ENCODE peak calls at places on chromosome 11, in nine cellular contexts. L is AG04449, E is fibroblast of villous mesenchyme, U is astrocyte, I is transverse colon, N is left ventricle myocardium inferior, Y is lower leg skin, R is AG09309, A is adrenal gland. J is an unnamed sample.

GRCh38 chr11:100719809-100720221 is 32.7 kb downstream of the ARHGAP42 start:
- DNase-seq in L (peak; percentile 44), I (peak; percentile 39), U (peak; percentile 87), Y (no peak), N (no peak), R (peak; percentile 69), E (peak; percentile 78), A (peak; percentile 86), J (peak; percentile 82)

GRCh38 chr11:70528794-70529580 is 130.7 kb downstream of the CTTN start:
- DNase-seq in A (no peak), R (no peak), L (no peak), I (no peak), E (no peak), N (no peak), U (no peak), Y (no peak), J (no peak)

GRCh38 chr11:698493-699115 is 3.0 kb downstream of the TMEM80 start:
- DNase-seq in E (no peak), U (no peak), N (no peak), Y (no peak), L (no peak), R (no peak), I (no peak), A (no peak), J (no peak)

GRCh38 chr11:83612891-83613766 is 327.0 kb upstream of the CCDC90B start:
- DNase-seq in Y (no peak), A (no peak), L (no peak), N (no peak), R (no peak), I (no peak), U (no peak), E (no peak), J (no peak)

GRCh38 chr11:27012254-27012921 is 18.5 kb downstream of the FIBIN start:
- DNase-seq in Y (no peak), I (peak; percentile 14), N (no peak), A (no peak), R (no peak), E (peak; percentile 92), L (no peak), U (peak; percentile 84), J (no peak)

GRCh38 chr11:18225906-18226305 is 10.7 kb downstream of the SAA4 start:
- DNase-seq in U (no peak), R (no peak), I (no peak), A (no peak), L (no peak), Y (no peak), E (no peak), N (no peak), J (no peak)

GRCh38 chr11:27087425-27087824 is 46.8 kb downstream of the BBOX1 start:
- DNase-seq in N (no peak), A (no peak), U (peak; percentile 45), R (no peak), E (no peak), I (no peak), Y (no peak), L (peak; percentile 54), J (no peak)

GRCh38 chr11:2816941-2817421 is 68.6 kb downstream of the CDKN1C start:
- DNase-seq in N (peak; percentile 11), A (no peak), Y (no peak), L (peak; percentile 24), U (peak; percentile 83), R (peak; percentile 40), I (peak; percentile 28), E (peak; percentile 83), J (no peak)

GRCh38 chr11:746289-747175 is 732 bp upstream of the TALDO1 start:
- DNase-seq in N (no peak), I (no peak), R (no peak), A (no peak), L (no peak), Y (no peak), U (peak; percentile 22), E (peak; percentile 16), J (no peak)

GRCh38 chr11:103794262-103794661 is 242.2 kb upstream of the DDI1 start:
- DNase-seq in L (no peak), A (no peak), Y (no peak), U (peak; percentile 83), R (peak; percentile 44), I (no peak), N (no peak), E (peak; percentile 81), J (no peak)

GRCh38 chr11:86947541-86947940 is 7.7 kb downstream of the FZD4 start:
- DNase-seq in L (no peak), R (peak; percentile 37), N (no peak), Y (no peak), I (no peak), U (no peak), E (no peak), A (no peak), J (no peak)

GRCh38 chr11:646214-646613 is 9.1 kb downstream of the DRD4 start:
- DNase-seq in E (no peak), Y (no peak), I (no peak), L (no peak), A (no peak), N (no peak), R (no peak), U (no peak), J (no peak)

GRCh38 chr11:128328955-128329551 is 258.3 kb downstream of the ETS1 start:
- DNase-seq in Y (no peak), N (no peak), U (no peak), E (no peak), A (peak; percentile 44), I (no peak), L (no peak), R (no peak), J (no peak)

GRCh38 chr11:130001491-130002351 is 914 bp downstream of the PRDM10 start:
- DNase-seq in U (peak; percentile 18), A (peak; percentile 28), L (no peak), R (no peak), N (peak; percentile 27), E (peak; percentile 30), Y (peak; percentile 90), I (peak; percentile 44), J (peak; percentile 43)

GRCh38 chr11:63574856-63575602 is 11.8 kb upstream of the PLAAT2 start:
- DNase-seq in A (peak; percentile 23), N (peak; percentile 33), Y (no peak), R (no peak), L (no peak), I (no peak), E (peak; percentile 66), U (no peak), J (peak; percentile 81)
- H3K4me3 ChIP-seq in A (no peak overlapping the region), N (peak overlapping the region; percentile 50), Y (no peak overlapping the region), R (peak overlapping the region; percentile 21), L (no peak overlapping the region), I (peak overlapping the region; percentile 14), E (peak overlapping the region; percentile 41), U (peak overlapping the region; percentile 15), J (peak overlapping the region; percentile 19)

DNA sequence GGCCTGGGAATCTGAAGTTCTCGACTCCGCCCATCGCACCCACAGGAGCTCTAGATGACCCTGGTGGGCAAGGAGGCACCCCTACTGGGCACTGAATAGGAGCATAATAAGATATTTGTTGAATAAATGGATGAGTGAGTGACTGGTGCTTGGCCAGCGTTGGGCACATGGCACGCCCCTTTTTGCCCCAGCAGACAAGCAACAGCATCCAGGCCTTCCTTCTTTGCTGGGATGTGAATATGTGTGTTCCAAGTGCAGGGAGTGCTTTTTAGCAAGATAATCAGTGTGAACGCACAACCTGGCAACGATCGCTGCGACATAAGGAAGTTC is 450 bp upstream of the CELF1 start:
- DNase-seq in I (no peak), A (no peak), N (no peak), Y (no peak), L (no peak), E (no peak), U (no peak), R (no peak), J (peak; percentile 42)
- TF ChIP-seq CTCF in I (no peak), A (no peak), N (peak; percentile 13), Y (no peak), L (no peak), E (no peak), U (no peak), R (no peak), J (no peak)

GRCh38 chr11:65417702-65418430 is 4.7 kb upstream of the NEAT1 start:
- DNase-seq in U (no peak), Y (peak; percentile 93), E (peak; percentile 72), I (peak; percentile 63), L (no peak), R (no peak), A (peak; percentile 62), N (peak; percentile 46), J (peak; percentile 64)
- H3K4me3 ChIP-seq in U (no peak overlapping the region), Y (no peak overlapping the region), E (peak overlapping the region; percentile 69), I (no peak overlapping the region), L (peak overlapping the region; percentile 10), R (peak overlapping the region; percentile 24), A (no peak overlapping the region), N (peak overlapping the region; percentile 80), J (peak overlapping the region; percentile 67)

DNA sequence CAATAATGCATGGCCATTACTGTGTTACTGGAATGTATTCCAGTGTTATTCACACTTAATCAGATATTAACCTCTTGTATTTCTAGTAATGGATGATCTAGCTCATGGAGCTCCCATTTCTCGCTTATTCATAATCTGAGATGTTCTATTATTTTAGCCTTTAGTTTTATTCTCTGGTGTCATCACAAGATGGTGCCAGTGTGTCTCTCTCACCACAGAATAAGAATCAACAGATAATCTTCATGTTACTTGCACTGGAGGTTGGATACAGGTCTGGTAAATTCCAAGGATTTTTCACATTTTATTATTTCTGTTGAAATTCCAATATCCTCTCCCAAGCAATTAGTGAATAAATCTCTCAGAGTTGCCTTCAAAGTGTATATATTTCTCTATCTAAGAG is 74.6 kb downstream of the CASP12 start:
- DNase-seq in E (no peak), A (no peak), I (no peak), Y (no peak), N (no peak), U (no peak), L (no peak), R (no peak), J (no peak)
- TF ChIP-seq CTCF in E (no peak), A (no peak), I (no peak), Y (no peak), N (no peak), U (no peak), L (no peak), R (no peak), J (no peak)

GRCh38 chr11:115496892-115497291 is 7.3 kb downstream of the CADM1 start:
- DNase-seq in Y (no peak), A (no peak), L (no peak), I (no peak), E (no peak), N (no peak), U (peak; percentile 52), R (no peak), J (no peak)
- H3K4me3 ChIP-seq in Y (no peak overlapping the region), A (no peak overlapping the region), L (no peak overlapping the region), I (no peak overlapping the region), E (no peak overlapping the region), N (no peak overlapping the region), U (no peak overlapping the region), R (no peak overlapping the region), J (no peak overlapping the region)